ENCODE peak calls at places on chromosomes 6 and 20, in seven cellular contexts. C, G, N, I, J, K and U are unnamed samples.

GRCh38 chr6:160461641-160462040 is 113.5 kb downstream of the SLC22A3 start:
- DNase-seq in J (no peak), N (no peak), K (no peak), C (no peak), G (no peak), I (peak; percentile 50), U (peak; percentile 13)

GRCh38 chr6:111852704-111853103 is 20.5 kb downstream of the FYN start:
- DNase-seq in J (no peak), I (no peak), C (no peak), K (peak; percentile 18), G (peak; percentile 86), N (no peak), U (no peak)

GRCh38 chr6:18465410-18466154 is 78.4 kb downstream of the RNF144B start:
- DNase-seq in I (no peak), C (no peak), N (no peak), G (no peak), K (peak; percentile 52), J (no peak), U (no peak)

GRCh38 chr20:4573564-4574355 is 147.9 kb upstream of the PRND start:
- DNase-seq in N (peak; percentile 47), J (no peak), G (peak; percentile 77), I (no peak), C (no peak), K (peak; percentile 80), U (peak; percentile 98)

GRCh38 chr6:43665376-43665775 is 20.5 kb downstream of the RSPH9 start:
- DNase-seq in G (no peak), I (no peak), K (no peak), N (no peak), C (no peak), J (no peak), U (no peak)

GRCh38 chr20:6180531-6180930 is 57.7 kb upstream of the FERMT1 start:
- DNase-seq in K (no peak), N (no peak), C (no peak), J (no peak), G (no peak), I (no peak), U (no peak)

GRCh38 chr6:313917-314316 is 21.6 kb downstream of the DUSP22 start:
- DNase-seq in N (no peak), I (no peak), J (no peak), G (no peak), K (no peak), C (no peak), U (no peak)

GRCh38 chr6:2127484-2127911 is 117.9 kb downstream of the GMDS start:
- DNase-seq in I (no peak), N (peak; percentile 50), J (no peak), K (no peak), C (no peak), G (peak; percentile 88), U (no peak)

GRCh38 chr20:10705801-10706459 is 32.1 kb upstream of the JAG1 start:
- DNase-seq in G (no peak), J (no peak), K (no peak), I (no peak), N (no peak), C (no peak), U (no peak)

GRCh38 chr20:62159835-62160234 is 16.3 kb downstream of the SS18L1 start:
- DNase-seq in I (no peak), C (no peak), G (no peak), K (no peak), J (no peak), N (no peak), U (no peak)

GRCh38 chr6:52499026-52499425 is 77.8 kb downstream of the TRAM2 start:
- DNase-seq in N (no peak), I (no peak), G (no peak), J (no peak), C (no peak), K (no peak), U (no peak)

GRCh38 chr6:47106721-47107197 is 64.6 kb upstream of the ADGRF1 start:
- DNase-seq in G (no peak), N (no peak), C (no peak), K (no peak), J (no peak), I (no peak), U (no peak)

GRCh38 chr6:79841577-79842381 is 105.6 kb downstream of the ELOVL4 start:
- DNase-seq in G (no peak), K (no peak), J (no peak), I (peak; percentile 17), C (no peak), N (no peak), U (no peak)

GRCh38 chr20:602357-602970 is 7.6 kb downstream of the TCF15 start:
- DNase-seq in N (no peak), I (no peak), G (no peak), K (no peak), C (no peak), J (no peak), U (no peak)

GRCh38 chr6:42292002-42292735 is 74.5 kb upstream of the MRPS10 start:
- DNase-seq in I (no peak), K (no peak), J (no peak), C (no peak), N (no peak), G (peak; percentile 35), U (no peak)

GRCh38 chr6:90025418-90026089 is 131.3 kb downstream of the GJA10 start:
- DNase-seq in J (no peak), C (peak; percentile 59), N (no peak), G (peak; percentile 77), K (peak; percentile 91), I (no peak), U (peak; percentile 94)

GRCh38 chr20:38354227-38354626 is 7.9 kb downstream of the LBP start:
- DNase-seq in N (no peak), G (no peak), J (no peak), I (no peak), C (no peak), K (no peak), U (no peak)

GRCh38 chr6:133185731-133186130 is 55.4 kb upstream of the EYA4 start:
- DNase-seq in I (no peak), J (no peak), C (no peak), K (no peak), N (no peak), G (no peak), U (no peak)

GRCh38 chr20:37651932-37652331 is 41.9 kb upstream of the CTNNBL1 start:
- DNase-seq in J (peak; percentile 59), G (peak; percentile 59), I (peak; percentile 24), N (peak; percentile 56), C (peak; percentile 68), K (peak; percentile 67), U (no peak)

GRCh38 chr20:62285151-62285550 is 17.6 kb upstream of the ADRM1 start:
- DNase-seq in N (no peak), K (no peak), I (no peak), C (no peak), G (no peak), J (no peak), U (no peak)

GRCh38 chr6:10719386-10720228 is 3.3 kb upstream of the TMEM14C start:
- DNase-seq in J (no peak), I (peak; percentile 69), G (peak; percentile 25), N (peak; percentile 51), K (peak; percentile 72), C (peak; percentile 44), U (no peak)

GRCh38 chr6:148316308-148316707 is 26.3 kb upstream of the SASH1 start:
- DNase-seq in C (no peak), G (no peak), N (no peak), K (peak; percentile 38), J (no peak), I (no peak), U (no peak)

GRCh38 chr6:28838289-28838633 is 85.5 kb downstream of the TRIM27 start:
- DNase-seq in K (peak; percentile 80), J (peak; percentile 88), I (peak; percentile 68), C (no peak), G (peak; percentile 75), N (peak; percentile 54), U (peak; percentile 13)

GRCh38 chr6:107819217-107819616 is 4.9 kb downstream of the SCML4 start:
- DNase-seq in K (no peak), J (no peak), C (no peak), N (no peak), G (no peak), I (no peak), U (no peak)

GRCh38 chr6:148693882-148694484 is 52.8 kb upstream of the UST start:
- DNase-seq in J (no peak), N (no peak), K (no peak), C (no peak), I (no peak), G (no peak), U (no peak)

DNA sequence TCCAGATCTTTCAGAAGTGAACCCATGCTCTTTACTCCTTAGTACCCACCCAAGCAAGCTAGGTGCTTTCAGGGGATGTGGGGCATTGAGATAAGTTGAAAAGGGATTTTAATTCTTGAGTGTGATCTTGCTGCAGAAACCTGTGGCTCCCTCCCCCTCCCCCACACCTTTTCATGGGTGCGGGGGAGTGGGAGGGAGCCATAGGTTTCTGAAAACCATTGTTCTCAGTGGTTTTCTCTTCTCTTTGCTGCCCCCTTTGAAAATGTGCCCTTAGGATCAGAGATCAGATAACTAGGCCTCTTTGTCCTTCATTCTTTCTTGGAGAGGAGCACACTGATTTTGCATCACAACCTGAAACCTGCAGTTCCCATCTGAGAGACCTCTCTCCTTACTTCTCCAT is 2.4 kb downstream of the PCSK2 start:
- DNase-seq in I (no peak), N (no peak), C (no peak), J (no peak), K (no peak), G (no peak), U (no peak)
- H3K4me3 ChIP-seq in I (no peak overlapping the region), N (no peak overlapping the region), C (no peak overlapping the region), J (no peak overlapping the region), K (peak overlapping the region; percentile 78), G (no peak overlapping the region), U (no peak overlapping the region)

DNA sequence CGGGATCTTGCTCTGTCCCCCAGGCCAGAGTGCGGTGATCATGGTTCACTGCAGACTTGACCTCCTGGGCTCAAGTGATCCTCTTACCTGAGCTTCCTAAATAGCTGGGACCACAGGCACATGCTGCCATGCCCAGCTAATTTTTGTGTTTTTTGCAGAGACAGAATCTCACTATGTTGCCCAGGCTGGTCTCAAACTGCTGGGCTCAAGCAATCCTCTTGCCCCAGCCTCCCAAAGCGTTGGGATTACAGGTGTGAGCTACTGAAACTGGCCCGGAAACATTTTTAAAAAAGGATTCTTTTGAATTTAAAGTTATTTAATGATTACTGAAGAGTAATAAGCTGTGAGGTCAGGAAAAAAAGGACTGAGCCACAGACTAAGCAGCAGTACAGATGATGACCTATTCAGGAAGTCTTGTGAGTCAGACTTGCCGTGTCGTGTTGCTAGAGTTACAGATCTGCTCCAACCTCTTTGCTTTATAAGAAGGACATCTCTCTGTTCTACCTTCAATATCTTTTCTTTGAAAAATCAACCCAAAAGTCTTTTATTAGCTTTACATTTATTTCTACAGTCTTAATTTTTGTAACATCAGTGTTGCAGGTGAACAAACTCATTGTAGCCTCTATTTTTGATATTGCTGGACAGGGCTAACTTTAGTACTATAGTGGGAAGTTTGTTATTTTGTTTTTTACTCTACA is 108.7 kb downstream of the NCOA3 start:
- DNase-seq in N (peak; percentile 74), K (peak; percentile 27), I (no peak), G (peak; percentile 85), J (no peak), C (no peak), U (peak; percentile 55)
- H3K4me3 ChIP-seq in N (no peak overlapping the region), K (no peak overlapping the region), I (no peak overlapping the region), G (no peak overlapping the region), J (no peak overlapping the region), C (no peak overlapping the region), U (no peak overlapping the region)

GRCh38 chr20:35653430-35653734 is 11.3 kb downstream of the CPNE1 start:
- DNase-seq in C (no peak), N (no peak), G (no peak), I (no peak), J (no peak), K (no peak), U (no peak)
- H3K4me3 ChIP-seq in C (no peak overlapping the region), N (no peak overlapping the region), G (no peak overlapping the region), I (no peak overlapping the region), J (no peak overlapping the region), K (no peak overlapping the region), U (no peak overlapping the region)

GRCh38 chr6:139839506-139840156 is 465.2 kb upstream of the CITED2 start:
- DNase-seq in K (no peak), C (no peak), J (no peak), I (no peak), N (peak; percentile 83), G (no peak), U (no peak)
- H3K4me3 ChIP-seq in K (no peak overlapping the region), C (peak overlapping the region; percentile 17), J (no peak overlapping the region), I (no peak overlapping the region), N (peak overlapping the region; percentile 11), G (no peak overlapping the region), U (no peak overlapping the region)